ENCODE peak calls at places on chromosomes 2 and 18, in five cellular contexts. One of them, this sample, is unnamed.

GRCh38 chr18:10908760-10909159 is 240.6 kb downstream of the PIEZO2 start:
- DNase-seq in stimulated activated CD8-positive, alpha-beta memory T cell treated with anti-CD3 and anti-CD28 coated beads, Interleukin-15, amount 100 ng/mL, for 48 hours: no peak
- DNase-seq in BJ: no peak
- DNase-seq in AML-193: no peak
- DNase-seq in foreskin keratinocyte: no peak
- DNase-seq in this sample: no peak

GRCh38 chr2:121128741-121129659 is 156.0 kb downstream of the TFCP2L1 start:
- DNase-seq in stimulated activated CD8-positive, alpha-beta memory T cell treated with anti-CD3 and anti-CD28 coated beads, Interleukin-15, amount 100 ng/mL, for 48 hours: no peak
- DNase-seq in BJ: no peak
- DNase-seq in AML-193: no peak
- DNase-seq in foreskin keratinocyte: peak
- DNase-seq in this sample: no peak

GRCh38 chr18:24398515-24398914 is 891 bp upstream of the OSBPL1A start:
- DNase-seq in stimulated activated CD8-positive, alpha-beta memory T cell treated with anti-CD3 and anti-CD28 coated beads, Interleukin-15, amount 100 ng/mL, for 48 hours: no peak
- DNase-seq in BJ: peak
- DNase-seq in AML-193: no peak
- DNase-seq in foreskin keratinocyte: peak
- DNase-seq in this sample: peak

GRCh38 chr2:62112192-62112591 is 83.7 kb upstream of the B3GNT2 start:
- DNase-seq in stimulated activated CD8-positive, alpha-beta memory T cell treated with anti-CD3 and anti-CD28 coated beads, Interleukin-15, amount 100 ng/mL, for 48 hours: no peak
- DNase-seq in BJ: peak
- DNase-seq in AML-193: no peak
- DNase-seq in foreskin keratinocyte: peak
- DNase-seq in this sample: no peak

GRCh38 chr2:202060218-202060617 is 12.8 kb upstream of the KIAA2012 start:
- DNase-seq in stimulated activated CD8-positive, alpha-beta memory T cell treated with anti-CD3 and anti-CD28 coated beads, Interleukin-15, amount 100 ng/mL, for 48 hours: no peak
- DNase-seq in BJ: no peak
- DNase-seq in AML-193: no peak
- DNase-seq in foreskin keratinocyte: no peak
- DNase-seq in this sample: no peak

GRCh38 chr2:239664216-239664785 is 263.5 kb upstream of the HDAC4 start:
- DNase-seq in stimulated activated CD8-positive, alpha-beta memory T cell treated with anti-CD3 and anti-CD28 coated beads, Interleukin-15, amount 100 ng/mL, for 48 hours: no peak
- DNase-seq in BJ: no peak
- DNase-seq in AML-193: no peak
- DNase-seq in foreskin keratinocyte: no peak
- DNase-seq in this sample: no peak

GRCh38 chr2:98036349-98037000 is 40.7 kb upstream of the TMEM131 start:
- DNase-seq in stimulated activated CD8-positive, alpha-beta memory T cell treated with anti-CD3 and anti-CD28 coated beads, Interleukin-15, amount 100 ng/mL, for 48 hours: no peak
- DNase-seq in BJ: no peak
- DNase-seq in AML-193: no peak
- DNase-seq in foreskin keratinocyte: no peak
- DNase-seq in this sample: no peak

GRCh38 chr2:122032264-122032645 is 276.8 kb downstream of the TSN start:
- DNase-seq in stimulated activated CD8-positive, alpha-beta memory T cell treated with anti-CD3 and anti-CD28 coated beads, Interleukin-15, amount 100 ng/mL, for 48 hours: no peak
- DNase-seq in BJ: no peak
- DNase-seq in AML-193: no peak
- DNase-seq in foreskin keratinocyte: no peak
- DNase-seq in this sample: no peak

GRCh38 chr2:196088209-196088608 is 19.6 kb upstream of the DNAH7 start:
- DNase-seq in stimulated activated CD8-positive, alpha-beta memory T cell treated with anti-CD3 and anti-CD28 coated beads, Interleukin-15, amount 100 ng/mL, for 48 hours: no peak
- DNase-seq in BJ: no peak
- DNase-seq in AML-193: peak
- DNase-seq in foreskin keratinocyte: peak
- DNase-seq in this sample: no peak

This sample was measured in astrocyte of the cerebellum.